ENCODE peak calls at places on chromosome 2, in seven cellular contexts. X is WERI-Rb-1, Z is left ventricle myocardium inferior, G is GM12878, W is psoas muscle, T is transverse colon, L is heart right ventricle. O is an unnamed sample.

GRCh38 chr2:48841126-48841525 is 85.6 kb upstream of the LHCGR start:
- DNase-seq in X (no peak), Z (no peak), G (no peak), W (no peak), T (no peak), L (no peak), O (no peak)

GRCh38 chr2:215411941-215412743 is 23.7 kb downstream of the FN1 start:
- DNase-seq in X (no peak), Z (no peak), G (no peak), W (no peak), T (no peak), L (no peak), O (no peak)

GRCh38 chr2:45909677-45910191 is 258.3 kb downstream of the PRKCE start:
- DNase-seq in X (no peak), Z (no peak), G (no peak), W (no peak), T (no peak), L (no peak), O (peak; percentile 89)

GRCh38 chr2:135029481-135030134 is 17.6 kb downstream of the MAP3K19 start:
- DNase-seq in X (no peak), Z (no peak), G (no peak), W (no peak), T (no peak), L (no peak), O (no peak)

GRCh38 chr2:74834806-74835755 is 1.2 kb downstream of the HK2 start:
- DNase-seq in X (peak; percentile 77), Z (peak; percentile 27), G (no peak), W (peak; percentile 42), T (peak; percentile 65), L (peak; percentile 13), O (peak; percentile 63)

GRCh38 chr2:186912979-186913378 is 64.0 kb upstream of the ZSWIM2 start:
- DNase-seq in X (no peak), Z (no peak), G (no peak), W (no peak), T (no peak), L (no peak), O (no peak)

GRCh38 chr2:168245074-168245825 is 2.1 kb downstream of the STK39 start:
- DNase-seq in X (no peak), Z (no peak), G (no peak), W (no peak), T (no peak), L (no peak), O (no peak)

GRCh38 chr2:65537651-65538385 is 105.4 kb upstream of the SPRED2 start:
- DNase-seq in X (no peak), Z (no peak), G (no peak), W (no peak), T (no peak), L (no peak), O (no peak)

GRCh38 chr2:18742382-18742781 is 153.0 kb upstream of the NT5C1B start:
- DNase-seq in X (no peak), Z (peak; percentile 34), G (no peak), W (no peak), T (no peak), L (peak; percentile 13), O (no peak)

GRCh38 chr2:229616433-229616832 is 97.9 kb downstream of the DNER start:
- DNase-seq in X (no peak), Z (no peak), G (no peak), W (no peak), T (no peak), L (no peak), O (no peak)
- H3K36me3 ChIP-seq in X (no peaks in the 10 kb centered on the region), Z (no peaks in the 10 kb centered on the region), G (no peaks in the 10 kb centered on the region), W (no peaks in the 10 kb centered on the region), T (no peaks in the 10 kb centered on the region), L (no peaks in the 10 kb centered on the region), O (no peaks in the 10 kb centered on the region)

GRCh38 chr2:96485751-96486643 is 19.2 kb downstream of the NEURL3 start:
- DNase-seq in X (no peak), Z (peak; percentile 59), G (peak; percentile 97), W (peak; percentile 53), T (peak; percentile 79), L (peak; percentile 81), O (peak; percentile 71)
- H3K4me3 ChIP-seq in X (no peak overlapping the region), Z (peak overlapping the region; percentile 68), G (peak overlapping the region; percentile 84), W (peak overlapping the region; percentile 67), T (peak overlapping the region; percentile 33), L (peak overlapping the region; percentile 51), O (peak overlapping the region; percentile 32)

DNA sequence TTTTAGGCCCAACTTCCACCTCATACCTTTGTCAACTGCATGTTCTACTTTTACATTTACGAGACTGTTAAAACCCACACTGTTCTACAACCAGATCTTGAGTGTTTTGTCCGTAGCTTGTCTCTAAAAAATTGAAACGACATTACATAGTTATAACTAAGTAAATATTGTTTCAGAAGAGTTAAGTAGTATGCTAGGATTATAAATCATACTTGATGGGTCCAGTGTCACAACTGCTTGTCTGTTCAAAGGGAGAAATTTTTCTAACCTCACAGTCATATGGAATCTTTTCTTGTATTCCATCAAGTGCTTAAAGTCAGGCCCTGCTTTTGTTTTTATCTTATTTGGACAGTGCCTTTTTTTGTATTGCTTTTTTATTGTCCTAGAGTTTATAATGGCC is 4.3 kb downstream of the GMCL1 start:
- DNase-seq in X (no peak), Z (no peak), G (no peak), W (no peak), T (no peak), L (no peak), O (no peak)
- TF ChIP-seq CTCF in X (no peak), Z (no peak), G (no peak), W (no peak), T (no peak), L (no peak), O (no peak)

GRCh38 chr2:217876253-217876570 is 126.6 kb downstream of the TNS1 start:
- DNase-seq in X (no peak), Z (no peak), G (no peak), W (no peak), T (no peak), L (no peak), O (no peak)

GRCh38 chr2:217880891-217881290 is 121.9 kb downstream of the TNS1 start:
- DNase-seq in X (no peak), Z (no peak), G (no peak), W (no peak), T (no peak), L (peak; percentile 69), O (no peak)

GRCh38 chr2:217880490-217880889 is 122.3 kb downstream of the TNS1 start:
- DNase-seq in X (no peak), Z (no peak), G (no peak), W (no peak), T (no peak), L (no peak), O (no peak)

GRCh38 chr2:217877866-217878265 is 124.9 kb downstream of the TNS1 start:
- DNase-seq in X (no peak), Z (no peak), G (no peak), W (no peak), T (no peak), L (no peak), O (no peak)

DNA sequence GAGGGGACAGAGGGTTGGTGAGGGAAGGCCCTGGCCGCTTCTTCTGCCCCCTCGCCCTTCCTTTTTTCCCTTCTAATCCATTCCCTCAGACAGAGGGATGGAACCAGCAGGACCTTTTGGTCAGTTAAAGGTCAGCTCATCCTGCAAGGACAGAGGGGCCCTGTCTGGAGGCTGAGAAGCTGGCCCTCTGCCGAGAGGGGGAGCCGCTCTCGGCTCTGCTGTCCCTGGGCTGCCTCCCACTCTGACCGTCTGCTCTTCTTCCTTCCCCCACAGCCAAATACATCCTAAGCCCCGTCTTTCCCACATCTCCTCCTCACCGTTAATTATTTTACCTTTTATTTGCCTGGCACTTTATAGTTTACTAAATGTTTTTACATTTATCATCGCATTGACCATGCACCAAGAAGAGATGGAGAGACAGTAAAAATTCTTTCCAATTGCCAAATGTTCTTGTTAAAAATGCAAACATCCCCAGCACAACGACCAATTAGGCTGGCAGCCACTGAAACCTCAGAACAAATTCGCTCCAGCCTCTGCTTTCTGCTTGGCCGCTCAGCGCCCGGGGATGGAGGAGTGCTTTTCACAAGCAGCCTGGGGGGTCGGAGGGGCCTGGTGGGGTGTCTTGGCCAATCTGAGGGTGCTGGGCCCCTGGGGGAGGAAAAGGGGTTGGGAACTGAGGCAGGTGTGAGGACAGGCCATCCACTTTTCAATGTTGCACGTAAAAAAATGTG is 123.8 kb downstream of the TNS1 start:
- DNase-seq in X (no peak), Z (no peak), G (no peak), W (no peak), T (no peak), L (no peak), O (no peak)
- H3K36me3 ChIP-seq in X (no peaks in the 10 kb centered on the region), Z (peaks cover 99% of the 10 kb centered on the region), G (no peaks in the 10 kb centered on the region), W (peaks cover 98% of the 10 kb centered on the region), T (no peaks in the 10 kb centered on the region), L (peaks cover 18% of the 10 kb centered on the region), O (peaks cover 42% of the 10 kb centered on the region)

DNA sequence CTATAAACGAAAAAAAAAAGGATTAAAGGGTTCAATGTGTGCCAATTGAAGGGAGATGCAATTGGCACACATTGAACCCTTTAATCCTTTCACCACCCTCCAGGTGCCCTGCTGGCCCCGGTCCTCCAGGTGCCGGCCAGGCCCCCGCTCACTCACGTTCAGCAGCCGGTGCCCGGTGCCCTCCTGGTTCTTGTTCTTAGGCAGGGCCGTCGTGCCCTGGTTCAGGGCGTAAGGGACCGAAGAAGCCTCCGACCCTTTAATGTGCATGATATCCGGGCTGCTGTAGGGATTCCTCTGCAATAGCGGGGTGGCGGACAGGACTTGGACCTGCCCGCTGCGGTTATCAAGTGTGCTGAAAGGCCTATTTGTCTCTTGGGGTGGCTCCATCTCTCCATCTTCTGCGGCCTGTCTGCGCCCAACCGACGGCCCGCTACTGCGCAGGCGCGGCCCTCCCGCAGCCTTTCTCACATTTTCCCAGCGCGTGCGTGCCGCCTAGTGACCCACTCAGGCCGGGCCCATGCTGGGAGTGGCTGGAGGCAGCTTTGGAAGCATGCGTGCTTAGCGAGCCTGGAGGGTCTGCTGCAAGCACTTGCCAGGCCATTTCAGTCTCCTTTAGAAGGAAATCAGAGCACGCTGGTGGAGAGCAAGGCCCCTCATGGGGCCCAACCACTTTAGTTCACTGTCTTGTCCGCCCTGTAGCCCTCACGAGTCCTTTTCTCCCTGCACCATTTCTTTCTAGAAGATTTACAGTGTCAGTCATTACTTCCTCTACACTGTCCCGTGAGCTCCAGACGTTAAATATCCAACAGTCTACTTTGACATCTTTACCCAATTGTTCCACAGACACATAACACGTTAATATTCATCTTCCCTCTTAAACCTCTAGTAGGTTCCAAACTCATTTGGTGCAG is 24.3 kb downstream of the TMEM237 start:
- DNase-seq in X (no peak), Z (peak; percentile 83), G (no peak), W (peak; percentile 79), T (peak; percentile 30), L (peak; percentile 67), O (peak; percentile 74)
- H3K4me3 ChIP-seq in X (no peak overlapping the region), Z (peak overlapping the region; percentile 56), G (no peak overlapping the region), W (peak overlapping the region; percentile 13), T (no peak overlapping the region), L (peak overlapping the region; percentile 44), O (no peak overlapping the region)

GRCh38 chr2:27800856-27801255 is 29.3 kb downstream of the MRPL33 start:
- DNase-seq in X (peak; percentile 42), Z (peak; percentile 28), G (no peak), W (no peak), T (no peak), L (no peak), O (no peak)

GRCh38 chr2:27796991-27797752 is 25.7 kb downstream of the MRPL33 start:
- DNase-seq in X (no peak), Z (peak; percentile 63), G (no peak), W (peak; percentile 73), T (no peak), L (peak; percentile 50), O (no peak)

GRCh38 chr2:27798476-27798875 is 27.0 kb downstream of the MRPL33 start:
- DNase-seq in X (no peak), Z (no peak), G (no peak), W (no peak), T (no peak), L (no peak), O (no peak)

GRCh38 chr2:27798948-27799645 is 27.6 kb downstream of the MRPL33 start:
- DNase-seq in X (no peak), Z (peak; percentile 28), G (no peak), W (peak; percentile 72), T (peak; percentile 18), L (peak; percentile 61), O (peak; percentile 64)

GRCh38 chr2:27799646-27800010 is 28.1 kb downstream of the MRPL33 start:
- DNase-seq in X (no peak), Z (no peak), G (no peak), W (peak; percentile 34), T (no peak), L (no peak), O (no peak)
- TF ChIP-seq CTCF in X (no peak), Z (no peak), G (no peak), W (no peak), T (no peak), L (no peak), O (no peak)